ENCODE peak calls at places on chromosomes 6 and 20, in nine cellular contexts. M is effector memory CD4-positive, alpha-beta T cell; J is CD8-positive, alpha-beta T cell; Q is cardiac muscle cell; U is ascending aorta; C is ovary; P is BJ; D is psoas muscle; Y is HCT116. O is an unnamed sample.

GRCh38 chr20:39778431-39778830 is 816.3 kb downstream of the DHX35 start:
- DNase-seq in M (no peak), J (no peak), Q (no peak), U (no peak), C (no peak), P (no peak), D (no peak), Y (no peak), O (no peak)

GRCh38 chr6:45422541-45423110 is 44.9 kb upstream of the SUPT3H start:
- DNase-seq in M (peak; percentile 60), J (peak; percentile 52), Q (peak; percentile 76), U (no peak), C (peak; percentile 62), P (no peak), D (peak; percentile 37), Y (no peak), O (no peak)

GRCh38 chr6:13079096-13079758 is 249.1 kb downstream of the TBC1D7 start:
- DNase-seq in M (no peak), J (no peak), Q (no peak), U (no peak), C (no peak), P (no peak), D (no peak), Y (no peak), O (no peak)

GRCh38 chr20:32839982-32840285 is 18.8 kb upstream of the EFCAB8 start:
- DNase-seq in M (no peak), J (no peak), Q (no peak), U (no peak), C (no peak), P (no peak), D (no peak), Y (no peak), O (no peak)

GRCh38 chr6:44704240-44705150 is 317.0 kb downstream of the CDC5L start:
- DNase-seq in M (no peak), J (no peak), Q (no peak), U (no peak), C (no peak), P (no peak), D (no peak), Y (no peak), O (no peak)

GRCh38 chr20:4555188-4555893 is 166.4 kb upstream of the PRND start:
- DNase-seq in M (no peak), J (no peak), Q (peak; percentile 25), U (no peak), C (no peak), P (no peak), D (no peak), Y (peak; percentile 37), O (no peak)

GRCh38 chr6:1917628-1918371 is 308.1 kb downstream of the FOXC1 start:
- DNase-seq in M (no peak), J (no peak), Q (peak; percentile 56), U (peak; percentile 88), C (no peak), P (no peak), D (no peak), Y (peak; percentile 40), O (no peak)

GRCh38 chr20:35246723-35247122 is 20.2 kb downstream of the MMP24 start:
- DNase-seq in M (no peak), J (no peak), Q (no peak), U (no peak), C (no peak), P (no peak), D (no peak), Y (no peak), O (no peak)

GRCh38 chr20:52775786-52776185 is 196.4 kb upstream of the TSHZ2 start:
- DNase-seq in M (no peak), J (no peak), Q (no peak), U (no peak), C (no peak), P (no peak), D (no peak), Y (no peak), O (no peak)

GRCh38 chr6:6631526-6632276 is 43.2 kb downstream of the LY86 start:
- DNase-seq in M (no peak), J (no peak), Q (peak; percentile 86), U (no peak), C (no peak), P (peak; percentile 5), D (no peak), Y (no peak), O (no peak)

GRCh38 chr6:93420163-93420806 is 926 bp upstream of the EPHA7 start:
- DNase-seq in M (no peak), J (no peak), Q (no peak), U (no peak), C (no peak), P (no peak), D (no peak), Y (no peak), O (no peak)

GRCh38 chr6:155523821-155524238 is 68.2 kb upstream of the NOX3 start:
- DNase-seq in M (no peak), J (no peak), Q (peak; percentile 11), U (no peak), C (no peak), P (no peak), D (no peak), Y (no peak), O (no peak)

GRCh38 chr6:128963561-128963960 is 80.6 kb downstream of the LAMA2 start:
- DNase-seq in M (no peak), J (no peak), Q (no peak), U (no peak), C (no peak), P (peak; percentile 6), D (no peak), Y (no peak), O (no peak)

GRCh38 chr6:111361648-111362047 is 121.4 kb downstream of the REV3L start:
- DNase-seq in M (no peak), J (no peak), Q (peak; percentile 64), U (no peak), C (no peak), P (no peak), D (no peak), Y (peak; percentile 10), O (peak; percentile 48)

GRCh38 chr6:127737009-127737486 is 160.1 kb downstream of the C6orf58 start:
- DNase-seq in M (no peak), J (peak; percentile 21), Q (peak; percentile 79), U (no peak), C (no peak), P (peak; percentile 25), D (no peak), Y (peak; percentile 74), O (peak; percentile 56)

GRCh38 chr20:10447028-10447427 is 11.9 kb downstream of the SLX4IP start:
- DNase-seq in M (peak; percentile 24), J (peak; percentile 42), Q (peak; percentile 77), U (no peak), C (no peak), P (peak; percentile 36), D (no peak), Y (peak; percentile 67), O (no peak)

DNA sequence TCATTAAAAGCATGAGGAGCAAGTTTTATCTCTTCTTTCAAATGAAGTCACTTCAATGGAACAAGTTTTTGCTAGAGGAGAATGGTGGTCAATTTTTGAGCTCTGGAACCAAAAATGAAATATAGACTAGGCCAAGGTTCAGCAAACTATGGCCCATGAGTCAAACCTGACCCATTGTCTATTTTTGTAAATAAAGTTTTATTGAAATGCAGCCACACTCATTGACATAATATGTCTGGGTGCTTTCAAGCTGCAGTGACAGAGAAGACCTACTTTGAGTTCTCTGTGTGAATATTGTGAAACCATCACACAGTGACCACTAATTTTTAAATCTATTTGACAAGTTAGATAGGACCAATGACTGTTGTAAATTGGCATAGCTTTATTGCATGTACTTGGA is 13.4 kb downstream of the RAE1 start:
- DNase-seq in M (no peak), J (no peak), Q (no peak), U (no peak), C (no peak), P (no peak), D (no peak), Y (no peak), O (no peak)
- H3K36me3 ChIP-seq in M (peaks cover 61% of the 10 kb centered on the region), J (peaks cover 47% of the 10 kb centered on the region), Q (peaks cover 58% of the 10 kb centered on the region), U (peaks cover 75% of the 10 kb centered on the region), C (no peaks in the 10 kb centered on the region), P (peaks cover 23% of the 10 kb centered on the region), D (peaks cover 25% of the 10 kb centered on the region), Y (peaks cover 59% of the 10 kb centered on the region), O (peaks cover 18% of the 10 kb centered on the region)

DNA sequence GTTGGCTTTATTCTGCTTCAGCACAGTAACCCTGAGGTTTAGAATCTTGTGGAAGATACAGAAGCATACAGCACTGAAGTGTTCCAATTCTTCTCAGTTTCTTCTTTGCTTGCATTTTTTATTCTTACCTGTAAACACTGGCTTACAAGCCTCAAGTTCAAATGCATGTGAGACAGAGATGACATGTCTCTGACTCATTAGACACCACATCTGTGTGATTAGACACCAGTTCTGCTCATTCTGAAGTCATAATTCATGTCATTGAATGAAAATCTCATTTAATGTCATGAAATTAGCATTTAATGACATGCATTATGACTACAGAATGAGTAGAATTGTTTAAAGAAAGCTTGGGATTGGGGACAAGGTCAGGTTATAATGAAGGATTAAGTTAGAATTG is 5.8 kb downstream of the GZF1 start:
- DNase-seq in M (no peak), J (no peak), Q (no peak), U (no peak), C (no peak), P (no peak), D (no peak), Y (no peak), O (no peak)
- H3K36me3 ChIP-seq in M (peaks cover 34% of the 10 kb centered on the region), J (peaks cover 34% of the 10 kb centered on the region), Q (peaks cover 36% of the 10 kb centered on the region), U (peaks cover 56% of the 10 kb centered on the region), C (no peaks in the 10 kb centered on the region), P (peaks cover 15% of the 10 kb centered on the region), D (peaks cover 9% of the 10 kb centered on the region), Y (peaks cover 42% of the 10 kb centered on the region), O (peaks cover 5% of the 10 kb centered on the region)

GRCh38 chr6:90368001-90368400 is 71.4 kb upstream of the BACH2 start:
- DNase-seq in M (no peak), J (no peak), Q (no peak), U (no peak), C (no peak), P (no peak), D (no peak), Y (no peak), O (no peak)
- H3K36me3 ChIP-seq in M (no peaks in the 10 kb centered on the region), J (no peaks in the 10 kb centered on the region), Q (no peaks in the 10 kb centered on the region), U (no peaks in the 10 kb centered on the region), C (no peaks in the 10 kb centered on the region), P (no peaks in the 10 kb centered on the region), D (no peaks in the 10 kb centered on the region), Y (no peaks in the 10 kb centered on the region), O (no peaks in the 10 kb centered on the region)

GRCh38 chr20:62852841-62853240 is 8.8 kb downstream of the TCFL5 start:
- DNase-seq in M (no peak), J (no peak), Q (no peak), U (no peak), C (no peak), P (no peak), D (no peak), Y (no peak), O (no peak)

GRCh38 chr20:62854121-62854520 is 7.5 kb downstream of the TCFL5 start:
- DNase-seq in M (no peak), J (no peak), Q (no peak), U (no peak), C (no peak), P (no peak), D (no peak), Y (no peak), O (no peak)

GRCh38 chr20:62852196-62852595 is 9.4 kb downstream of the TCFL5 start:
- DNase-seq in M (no peak), J (no peak), Q (no peak), U (no peak), C (peak; percentile 21), P (no peak), D (no peak), Y (no peak), O (no peak)

GRCh38 chr20:62849431-62849830 is 12.2 kb downstream of the TCFL5 start:
- DNase-seq in M (no peak), J (no peak), Q (no peak), U (no peak), C (no peak), P (no peak), D (no peak), Y (no peak), O (no peak)

GRCh38 chr20:62850333-62850974 is 11.2 kb downstream of the TCFL5 start:
- DNase-seq in M (no peak), J (no peak), Q (no peak), U (no peak), C (peak; percentile 31), P (no peak), D (no peak), Y (no peak), O (no peak)
- H3K36me3 ChIP-seq in M (peaks cover 7% of the 10 kb centered on the region), J (peaks cover 14% of the 10 kb centered on the region), Q (peaks cover 7% of the 10 kb centered on the region), U (peaks cover 27% of the 10 kb centered on the region), C (no peaks in the 10 kb centered on the region), P (peaks cover 3% of the 10 kb centered on the region), D (peaks cover 3% of the 10 kb centered on the region), Y (peaks cover 19% of the 10 kb centered on the region), O (no peaks in the 10 kb centered on the region)

O was measured in Caco-2.